ENCODE peak calls at places on chromosomes 16 and 17, in eight cellular contexts. X is lower leg skin, D is upper lobe of right lung, Z is AG08396, B is HuH-7.5, W is SW480, H is tibial artery, V is RWPE2. M is an unnamed sample.

GRCh38 chr16:88333645-88334516 is 48.9 kb upstream of the ZNF469 start:
- DNase-seq in X (no peak), D (no peak), Z (no peak), B (no peak), W (no peak), H (no peak), V (no peak), M (no peak)

GRCh38 chr16:814974-815373 is 14.4 kb upstream of the GNG13 start:
- DNase-seq in X (no peak), D (no peak), Z (peak), B (no peak), W (no peak), H (no peak), V (no peak), M (no peak)

GRCh38 chr16:81212830-81213465 is 25.5 kb upstream of the BCO1 start:
- DNase-seq in X (no peak), D (no peak), Z (no peak), B (no peak), W (no peak), H (no peak), V (no peak), M (no peak)

GRCh38 chr16:10957771-10958486 is 13.6 kb downstream of the CLEC16A start:
- DNase-seq in X (no peak), D (no peak), Z (no peak), B (no peak), W (no peak), H (no peak), V (no peak), M (no peak)

GRCh38 chr17:35074711-35075707 is 11.5 kb upstream of the RFFL start:
- DNase-seq in X (no peak), D (no peak), Z (no peak), B (no peak), W (no peak), H (no peak), V (no peak), M (no peak)

GRCh38 chr16:4574919-4575705 is 19.0 kb downstream of the C16orf96 start:
- DNase-seq in X (no peak), D (no peak), Z (no peak), B (no peak), W (no peak), H (no peak), V (no peak), M (peak)

GRCh38 chr17:82486186-82487084 is 27.9 kb downstream of the NARF start:
- DNase-seq in X (no peak), D (no peak), Z (no peak), B (no peak), W (peak), H (no peak), V (no peak), M (no peak)

GRCh38 chr17:8231701-8232100 is 16.2 kb downstream of the CTC1 start:
- DNase-seq in X (no peak), D (no peak), Z (no peak), B (no peak), W (no peak), H (no peak), V (no peak), M (no peak)

GRCh38 chr17:6683081-6683684 is 30.0 kb downstream of the SLC13A5 start:
- DNase-seq in X (no peak), D (no peak), Z (no peak), B (no peak), W (no peak), H (no peak), V (no peak), M (no peak)

GRCh38 chr17:82978765-82979349 is 100.6 kb upstream of the METRNL start:
- DNase-seq in X (no peak), D (peak), Z (no peak), B (no peak), W (no peak), H (peak), V (no peak), M (no peak)

GRCh38 chr17:31072186-31072585 is 22.6 kb upstream of the NF1 start:
- DNase-seq in X (no peak), D (no peak), Z (peak), B (no peak), W (no peak), H (no peak), V (peak), M (peak)

M was measured in T47D.